ENCODE peak calls at places on chromosomes 13 and 19, in five cellular contexts. F is Panc1, K is cardiac fibroblast, J is Caco-2, O is mucosa of descending colon. B is an unnamed sample.

GRCh38 chr13:101111894-101112293 is 304.4 kb downstream of the NALCN start:
- DNase-seq in F (no peak), K (no peak), J (no peak), O (no peak), B (no peak)

GRCh38 chr19:31418055-31418454 is 68.8 kb upstream of the TSHZ3 start:
- DNase-seq in F (no peak), K (no peak), J (no peak), O (no peak), B (no peak)

GRCh38 chr19:39864118-39864517 is 17.9 kb upstream of the FBL start:
- DNase-seq in F (no peak), K (no peak), J (no peak), O (no peak), B (no peak)

GRCh38 chr13:30143671-30144400 is 163.5 kb downstream of the KATNAL1 start:
- DNase-seq in F (no peak), K (peak), J (no peak), O (no peak), B (no peak)

GRCh38 chr19:46355234-46355990 is 8.5 kb downstream of the PPP5C start:
- DNase-seq in F (no peak), K (no peak), J (peak), O (no peak), B (no peak)

GRCh38 chr13:23609414-23610186 is 39.4 kb downstream of the TNFRSF19 start:
- DNase-seq in F (no peak), K (peak), J (no peak), O (no peak), B (no peak)

GRCh38 chr13:50420720-50421456 is 405.6 kb downstream of the KCNRG start:
- DNase-seq in F (no peak), K (no peak), J (no peak), O (no peak), B (no peak)

GRCh38 chr13:112756967-112757758 is 67.3 kb downstream of the ATP11A start:
- DNase-seq in F (no peak), K (no peak), J (no peak), O (no peak), B (no peak)

GRCh38 chr13:109281823-109282239 is 504.6 kb downstream of the IRS2 start:
- DNase-seq in F (no peak), K (no peak), J (no peak), O (no peak), B (no peak)

GRCh38 chr13:108734676-108735075 is 105.3 kb downstream of the MYO16 start:
- DNase-seq in F (no peak), K (no peak), J (peak), O (no peak), B (no peak)

GRCh38 chr13:83220241-83220640 is 662.0 kb downstream of the SLITRK1 start:
- DNase-seq in F (no peak), K (no peak), J (no peak), O (no peak), B (no peak)

GRCh38 chr13:73993661-73994060 is 140.5 kb downstream of the KLF12 start:
- DNase-seq in F (no peak), K (no peak), J (no peak), O (no peak), B (no peak)

GRCh38 chr13:28327761-28328607 is 166.9 kb downstream of the FLT1 start:
- DNase-seq in F (no peak), K (no peak), J (no peak), O (no peak), B (no peak)

GRCh38 chr13:97781891-97782305 is 171.6 kb upstream of the IPO5 start:
- DNase-seq in F (no peak), K (peak), J (no peak), O (no peak), B (no peak)

GRCh38 chr19:48325265-48325910 is at the start of gene EMP3:
- DNase-seq in F (no peak), K (peak), J (peak), O (peak), B (no peak)

GRCh38 chr13:70034280-70034679 is 73.3 kb upstream of the ATXN8OS start:
- DNase-seq in F (no peak), K (no peak), J (no peak), O (no peak), B (no peak)

GRCh38 chr19:292281-292884 is 1.2 kb upstream of the PLPP2 start:
- DNase-seq in F (no peak), K (no peak), J (no peak), O (no peak), B (no peak)

GRCh38 chr19:30551271-30551670 is 179.1 kb downstream of the ZNF536 start:
- DNase-seq in F (no peak), K (no peak), J (no peak), O (no peak), B (no peak)

GRCh38 chr19:3638208-3639193 is 11.9 kb upstream of the CACTIN start:
- DNase-seq in F (no peak), K (no peak), J (no peak), O (no peak), B (no peak)

GRCh38 chr13:103282571-103283450 is 216.6 kb upstream of the SLC10A2 start:
- DNase-seq in F (no peak), K (peak), J (no peak), O (no peak), B (no peak)

GRCh38 chr19:39165857-39166256 is 30.9 kb upstream of the NCCRP1 start:
- DNase-seq in F (no peak), K (no peak), J (no peak), O (no peak), B (no peak)

GRCh38 chr13:111270126-111270525 is 50.3 kb upstream of the TEX29 start:
- DNase-seq in F (no peak), K (no peak), J (no peak), O (no peak), B (no peak)

GRCh38 chr13:31797154-31797775 is 57.9 kb downstream of the RXFP2 start:
- DNase-seq in F (no peak), K (peak), J (no peak), O (no peak), B (no peak)

GRCh38 chr13:59776924-59777690 is 386.6 kb downstream of the DIAPH3 start:
- DNase-seq in F (peak), K (peak), J (no peak), O (no peak), B (no peak)

GRCh38 chr13:80341098-80341701 is at the start of gene SPRY2:
- DNase-seq in F (peak), K (peak), J (peak), O (peak), B (no peak)
- TF ChIP-seq CTCF in F (no peak), K (no peak), J (no peak), O (no peak), B (no peak)

DNA sequence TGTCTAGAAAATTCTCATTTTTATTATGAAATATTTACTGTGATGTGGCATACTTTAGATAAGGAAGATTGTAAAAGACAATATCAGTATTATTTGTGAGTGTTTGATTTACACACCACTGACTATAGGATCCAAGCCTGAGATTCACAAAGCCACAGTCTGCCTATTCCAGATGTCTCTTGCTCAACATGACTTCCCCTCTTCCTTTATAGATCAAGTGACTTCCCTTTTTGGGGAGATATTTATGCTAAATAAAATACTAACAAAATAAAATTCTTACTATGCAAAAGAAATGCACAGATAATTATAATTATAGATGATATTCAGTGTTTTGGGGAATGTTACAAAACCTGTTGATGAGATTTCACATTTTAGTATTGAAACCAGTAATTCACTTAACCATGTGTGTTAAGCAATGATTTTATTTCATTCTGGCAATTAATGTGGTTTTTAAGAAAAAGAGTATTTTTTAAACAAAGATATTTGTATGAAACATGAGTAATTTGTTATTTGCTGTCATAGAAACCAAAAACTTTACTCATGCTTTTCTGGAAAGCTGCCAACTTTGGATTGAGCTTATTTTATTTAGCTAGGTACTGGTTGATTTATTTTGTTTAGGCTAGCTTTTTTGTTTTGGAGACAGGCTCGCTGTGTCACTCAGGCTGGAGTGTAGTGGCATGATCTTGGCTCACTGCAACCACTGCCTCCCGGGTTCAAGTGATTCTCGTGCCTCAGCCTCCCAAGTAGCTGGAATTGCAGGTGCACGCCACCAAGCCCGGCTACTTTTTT is 13.7 kb upstream of the GPR183 start:
- DNase-seq in F (no peak), K (peak), J (no peak), O (no peak), B (no peak)
- TF ChIP-seq CTCF in F (no peak), K (no peak), J (no peak), O (no peak), B (no peak)

DNA sequence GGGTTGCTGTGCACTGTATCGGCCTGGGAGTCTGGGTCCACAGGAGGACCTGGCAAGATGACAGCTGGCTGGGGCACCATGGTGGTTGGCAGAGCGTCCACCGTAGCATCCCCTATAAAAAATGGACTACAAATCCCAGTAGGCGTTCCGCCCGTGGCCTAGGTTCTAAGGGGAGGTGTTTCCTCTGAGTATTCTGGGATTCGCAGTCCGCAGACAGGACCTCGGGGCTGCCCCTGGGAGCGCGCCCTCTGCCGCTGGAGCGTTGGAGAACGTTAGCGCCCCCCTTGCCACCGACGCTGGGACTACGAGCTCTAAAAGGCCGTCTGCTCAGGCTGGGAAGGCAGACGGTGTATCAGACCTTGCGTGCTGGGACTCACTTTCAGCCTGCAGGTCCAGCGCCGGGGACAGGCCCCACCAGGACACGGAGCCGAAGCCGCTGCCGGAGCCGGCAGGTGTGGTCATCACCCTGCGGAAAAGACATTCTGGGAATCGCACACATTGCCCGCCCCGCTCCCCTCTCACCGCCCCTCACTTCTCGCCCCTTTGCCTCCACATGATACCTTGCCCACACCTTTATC is 372 bp downstream of the DNAAF3 start:
- DNase-seq in F (peak), K (peak), J (peak), O (peak), B (no peak)
- TF ChIP-seq CTCF in F (peak), K (peak), J (peak), O (no peak), B (peak)

GRCh38 chr19:11364296-11364904 is 9.2 kb downstream of the PLPPR2 start:
- DNase-seq in F (no peak), K (no peak), J (no peak), O (no peak), B (no peak)

GRCh38 chr19:11363881-11364280 is 8.6 kb downstream of the PLPPR2 start:
- DNase-seq in F (no peak), K (no peak), J (no peak), O (no peak), B (no peak)

GRCh38 chr19:11359421-11359820 is 4.2 kb downstream of the PLPPR2 start:
- DNase-seq in F (no peak), K (no peak), J (no peak), O (no peak), B (no peak)

GRCh38 chr19:11361037-11361770 is 6.0 kb downstream of the PLPPR2 start:
- DNase-seq in F (no peak), K (no peak), J (peak), O (peak), B (no peak)

DNA sequence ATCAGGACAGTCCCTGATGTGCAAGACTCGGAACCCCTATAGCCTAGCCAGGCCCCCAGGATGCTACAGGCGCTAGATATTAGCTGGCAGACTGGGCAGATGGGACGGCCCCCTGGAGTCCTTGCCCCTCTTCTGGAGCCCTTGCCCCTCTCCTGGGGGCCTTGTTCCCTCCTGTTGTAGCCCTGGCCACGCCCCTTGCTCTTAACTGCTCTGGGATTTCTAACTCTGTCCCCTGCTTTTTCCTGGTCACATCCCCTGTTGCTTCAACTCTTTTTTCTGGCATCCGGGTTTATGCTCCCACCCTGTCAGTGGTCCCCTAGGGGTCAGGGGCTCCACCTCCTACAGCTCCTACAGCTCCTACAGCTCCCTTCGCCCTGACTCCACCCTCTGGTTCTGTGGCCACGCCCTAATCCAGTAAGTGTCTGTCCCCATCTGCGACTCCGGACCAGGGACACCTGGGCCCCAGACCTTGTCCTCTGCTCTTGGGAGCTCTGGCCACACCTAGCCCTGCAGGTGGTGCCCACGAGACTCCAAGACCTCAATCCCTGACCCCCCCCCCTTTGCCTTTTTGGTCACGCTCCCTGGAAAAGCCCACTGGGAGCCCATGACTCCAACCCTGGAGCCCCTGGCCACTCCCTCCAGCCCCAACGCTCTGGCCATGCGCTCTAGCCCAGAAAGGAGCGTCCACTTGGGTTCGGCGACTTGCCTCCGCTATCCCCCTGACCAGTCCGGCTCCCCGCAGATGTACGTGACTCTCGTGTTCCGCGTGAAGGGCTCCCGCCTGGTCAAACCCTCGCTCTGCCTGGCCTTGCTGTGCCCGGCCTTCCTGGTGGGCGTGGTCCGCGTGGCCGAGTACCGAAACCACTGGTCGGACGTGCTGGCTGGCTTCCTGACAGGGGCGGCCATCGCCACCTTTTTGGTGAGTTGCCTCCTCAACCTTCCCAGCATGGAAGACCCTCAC is 6.8 kb downstream of the PLPPR2 start:
- DNase-seq in F (no peak), K (no peak), J (no peak), O (peak), B (no peak)
- TF ChIP-seq CTCF in F (no peak), K (no peak), J (no peak), O (no peak), B (no peak)

DNA sequence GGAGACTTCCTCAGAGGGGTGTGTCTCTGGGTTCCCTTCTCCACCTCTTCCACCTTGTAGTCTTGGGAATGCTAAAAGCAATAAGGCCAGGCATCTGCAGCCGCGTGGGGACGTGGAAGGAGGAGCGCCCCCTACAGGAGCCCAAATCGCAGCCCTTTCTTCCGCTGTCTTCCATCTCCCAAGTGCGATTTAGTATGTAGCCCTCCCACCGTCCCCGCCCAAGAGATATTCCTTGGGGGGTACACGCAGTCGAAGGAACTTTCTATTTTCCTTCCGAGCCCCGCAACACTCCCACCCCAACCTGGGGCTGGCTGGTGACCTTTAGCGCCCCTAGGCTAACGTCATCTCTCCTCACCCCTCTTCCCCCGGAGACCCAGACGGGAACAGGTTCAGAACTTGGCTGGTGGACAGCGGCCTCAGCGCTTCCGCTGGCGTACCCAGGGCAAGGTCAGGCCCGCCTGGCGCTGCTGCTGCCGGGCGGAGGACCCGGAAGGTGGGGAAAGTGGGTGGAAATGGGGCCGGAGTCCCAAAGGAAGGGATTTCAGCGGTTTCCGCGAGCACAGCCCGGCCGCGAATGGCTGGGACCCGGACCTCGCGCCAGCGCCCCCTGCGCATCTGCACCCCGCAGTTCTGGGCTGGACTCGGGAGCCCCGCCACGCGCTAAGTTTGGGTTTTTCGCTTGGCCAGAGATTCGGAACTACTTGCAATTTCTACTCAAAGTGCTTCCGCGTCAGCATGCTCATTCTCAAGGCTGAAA is 2.1 kb upstream of the PCDH8 start:
- DNase-seq in F (no peak), K (peak), J (peak), O (peak), B (no peak)
- TF ChIP-seq CTCF in F (peak), K (no peak), J (no peak), O (no peak), B (peak)

DNA sequence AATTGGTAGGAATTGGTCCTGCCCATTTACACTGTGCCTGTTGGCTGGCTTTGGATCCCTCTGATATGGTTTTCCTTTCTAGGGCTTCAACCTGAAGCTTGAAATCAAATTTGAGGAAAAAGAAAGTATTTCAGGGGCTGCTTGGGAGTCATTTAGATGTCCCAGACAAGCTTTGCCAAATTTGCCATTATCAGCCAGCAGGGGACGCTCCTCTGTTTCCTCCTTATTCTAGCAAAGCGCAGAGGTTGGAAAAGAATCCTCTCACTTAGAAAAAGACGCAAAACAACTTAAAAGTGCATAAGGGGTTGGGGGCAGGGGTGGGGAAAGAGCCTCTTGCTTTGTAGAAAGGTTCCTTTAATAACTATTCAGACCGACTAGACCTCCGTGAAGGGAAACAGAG is 1211.1 kb upstream of the PCDH20 start:
- DNase-seq in F (peak), K (no peak), J (no peak), O (no peak), B (no peak)
- TF ChIP-seq CTCF in F (peak), K (no peak), J (peak), O (no peak), B (no peak)

DNA sequence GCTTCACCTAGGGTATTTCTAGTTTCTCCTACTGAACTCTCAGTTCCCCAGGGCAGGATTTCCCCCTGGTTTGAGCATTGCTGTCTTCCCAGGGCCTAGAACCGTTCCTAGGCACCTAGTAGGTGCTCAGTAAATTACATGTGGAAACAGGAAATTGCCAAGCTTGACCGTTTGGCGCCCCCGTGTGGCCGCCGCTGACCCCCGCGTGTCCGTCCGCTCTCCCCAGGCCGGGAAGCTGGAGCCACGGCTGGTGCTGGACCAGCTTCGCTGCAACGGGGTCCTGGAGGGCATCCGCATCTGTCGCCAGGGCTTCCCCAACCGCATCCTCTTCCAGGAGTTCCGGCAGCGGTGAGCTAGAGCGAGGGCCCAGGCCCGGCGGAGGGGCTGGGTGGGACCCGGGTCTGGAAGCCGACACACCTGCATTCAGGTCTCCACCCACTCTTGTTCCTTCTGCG is 55.5 kb downstream of the MYH14 start:
- DNase-seq in F (no peak), K (no peak), J (no peak), O (peak), B (no peak)
- TF ChIP-seq CTCF in F (peak), K (peak), J (peak), O (peak), B (peak)

GRCh38 chr19:8340341-8341096 is 2.5 kb downstream of the KANK3 start:
- DNase-seq in F (no peak), K (peak), J (peak), O (peak), B (no peak)
- TF ChIP-seq CTCF in F (no peak), K (peak), J (peak), O (no peak), B (no peak)

B was measured in D721Med.